ENCODE peak calls at places on chromosomes 4 and X, in six cellular contexts. U is tibial nerve; A is right cardiac atrium; E is aorta; R is CD4-positive, CD25-positive, alpha-beta regulatory T cell; L is endodermal cell. J is an unnamed sample. For H3K4me1 and H3K27me3, the result is how much of the 10 kb centered on the place peaks cover.

GRCh38 chrX:130118396-130118795 is 8.1 kb upstream of the ELF4 start:
- DNase-seq in U (no peak), A (no peak), E (no peak), R (no peak), L (no peak), J (no peak)

GRCh38 chr4:22552802-22553201 is 36.9 kb upstream of the ADGRA3 start:
- DNase-seq in U (no peak), A (no peak), E (no peak), R (no peak), L (no peak), J (no peak)

GRCh38 chrX:53045002-53045401 is 3.6 kb upstream of the GPR173 start:
- DNase-seq in U (no peak), A (no peak), E (no peak), R (no peak), L (no peak), J (no peak)

GRCh38 chr4:5753766-5754528 is 42.9 kb downstream of the EVC start:
- DNase-seq in U (no peak), A (no peak), E (peak), R (no peak), L (no peak), J (no peak)

GRCh38 chrX:149527705-149528104 is 13.1 kb upstream of the EOLA1 start:
- DNase-seq in U (no peak), A (no peak), E (no peak), R (peak), L (peak), J (peak)

GRCh38 chr4:165967486-165967885 is 94.4 kb downstream of the TLL1 start:
- DNase-seq in U (no peak), A (no peak), E (no peak), R (no peak), L (no peak), J (no peak)

GRCh38 chr4:6333301-6334202 is 63.9 kb downstream of the WFS1 start:
- DNase-seq in U (no peak), A (no peak), E (peak), R (no peak), L (peak), J (no peak)

GRCh38 chr4:151302432-151302831 is 23.0 kb downstream of the SH3D19 start:
- DNase-seq in U (no peak), A (no peak), E (no peak), R (no peak), L (no peak), J (no peak)

GRCh38 chrX:18286322-18286831 is 65.7 kb upstream of the BEND2 start:
- DNase-seq in U (no peak), A (no peak), E (no peak), R (no peak), L (no peak), J (no peak)

GRCh38 chrX:128754130-128754529 is 701.9 kb upstream of the ACTRT1 start:
- DNase-seq in U (no peak), A (no peak), E (no peak), R (no peak), L (no peak), J (no peak)

GRCh38 chr4:42641155-42641554 is 15.8 kb downstream of the ATP8A1 start:
- DNase-seq in U (no peak), A (no peak), E (no peak), R (no peak), L (no peak), J (no peak)
- H3K4me1 ChIP-seq in U (under half), A (under half), E (under half), R (under half), L (under half), J (half or more)

DNA sequence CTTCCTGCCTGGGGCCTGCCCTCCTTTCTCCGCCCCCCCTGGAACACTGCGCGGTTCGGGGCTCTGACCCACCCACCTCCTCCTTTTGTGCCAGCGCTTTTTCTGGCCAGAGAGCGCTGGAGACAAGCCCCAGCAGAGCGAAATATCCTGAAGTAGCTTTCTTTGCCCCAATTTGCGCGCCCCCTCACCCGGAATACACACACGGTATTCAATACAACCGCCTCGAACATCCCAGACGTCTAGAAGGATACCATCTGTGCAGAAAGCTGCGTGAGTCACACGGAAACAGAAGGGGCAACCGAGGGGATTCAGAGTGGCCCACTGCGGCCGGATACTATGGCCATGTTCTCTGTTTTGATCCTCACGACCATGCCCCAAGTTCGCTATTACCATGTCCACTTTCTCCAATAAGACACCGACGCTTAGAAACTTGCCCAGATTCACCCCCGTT is 290 bp upstream of the SRPX start:
- DNase-seq in U (no peak), A (peak), E (no peak), R (no peak), L (no peak), J (no peak)
- H3K27me3 ChIP-seq in U (under half), A (under half), E (under half), R (under half), L (under half), J (under half)

GRCh38 chrX:40003982-40004535 is 93.7 kb downstream of the BCOR start:
- DNase-seq in U (no peak), A (no peak), E (no peak), R (no peak), L (peak), J (no peak)
- H3K4me3 ChIP-seq in U (no peak), A (no peak), E (no peak), R (no peak), L (peak), J (no peak)

DNA sequence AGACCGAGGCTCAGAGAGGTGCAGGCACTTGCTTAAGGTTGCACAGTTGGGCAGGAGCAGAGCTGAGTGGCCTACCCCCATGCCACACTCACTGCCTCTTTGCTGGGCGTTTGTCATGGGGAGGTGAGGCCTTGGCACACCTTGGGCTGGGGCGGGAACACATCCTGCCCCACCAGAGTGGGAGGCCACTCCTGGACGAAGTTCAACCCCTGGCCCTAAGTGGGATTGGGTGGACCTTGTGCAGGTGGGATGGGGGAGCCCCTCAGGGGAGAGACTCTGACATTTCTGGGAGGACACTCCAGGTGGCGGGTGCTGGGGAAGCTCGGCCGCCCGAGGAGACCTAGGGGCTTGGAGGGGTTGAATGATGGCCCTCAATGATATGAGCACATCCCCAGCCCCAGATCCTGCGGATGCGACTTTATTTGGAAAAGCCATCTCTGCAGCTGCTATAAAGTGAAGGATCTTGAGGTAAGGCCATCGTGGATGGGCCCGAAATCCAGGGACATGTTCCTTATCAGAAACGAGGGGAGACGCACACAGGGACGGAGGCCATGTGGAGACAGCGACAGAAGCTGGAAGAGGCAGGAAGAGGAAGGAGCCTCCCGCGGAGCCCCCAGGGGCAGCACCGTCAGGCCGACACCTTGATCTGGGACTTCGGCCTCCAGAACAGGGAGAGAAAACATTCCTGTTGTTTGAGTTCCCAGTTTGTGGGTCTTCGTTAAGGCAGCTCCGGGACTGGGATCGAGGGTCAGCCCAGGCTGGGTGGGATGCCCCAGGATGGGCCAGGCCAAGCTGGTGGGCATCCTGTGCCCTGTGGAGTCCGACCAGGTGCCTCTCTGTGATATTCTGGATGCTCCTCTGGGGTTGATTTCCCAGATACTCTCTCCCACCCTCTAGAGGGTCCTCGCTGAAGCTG is 111.6 kb upstream of the LRPAP1 start:
- DNase-seq in U (no peak), A (no peak), E (no peak), R (no peak), L (no peak), J (no peak)
- H3K4me1 ChIP-seq in U (under half), A (under half), E (under half), R (under half), L (under half), J (under half)

GRCh38 chrX:136666088-136666487 is 18.1 kb downstream of the CD40LG start:
- DNase-seq in U (no peak), A (no peak), E (no peak), R (no peak), L (no peak), J (no peak)
- H3K27me3 ChIP-seq in U (under half), A (under half), E (under half), R (under half), L (under half), J (under half)

GRCh38 chr4:39078829-39079228 is 16.8 kb downstream of the KLHL5 start:
- DNase-seq in U (no peak), A (no peak), E (no peak), R (no peak), L (no peak), J (no peak)

GRCh38 chr4:39085891-39086290 is 23.9 kb downstream of the KLHL5 start:
- DNase-seq in U (no peak), A (no peak), E (no peak), R (no peak), L (no peak), J (no peak)

GRCh38 chr4:39083164-39083563 is 21.1 kb downstream of the KLHL5 start:
- DNase-seq in U (no peak), A (no peak), E (no peak), R (no peak), L (no peak), J (no peak)
- H3K4me3 ChIP-seq in U (no peak), A (no peak), E (no peak), R (no peak), L (no peak), J (no peak)

DNA sequence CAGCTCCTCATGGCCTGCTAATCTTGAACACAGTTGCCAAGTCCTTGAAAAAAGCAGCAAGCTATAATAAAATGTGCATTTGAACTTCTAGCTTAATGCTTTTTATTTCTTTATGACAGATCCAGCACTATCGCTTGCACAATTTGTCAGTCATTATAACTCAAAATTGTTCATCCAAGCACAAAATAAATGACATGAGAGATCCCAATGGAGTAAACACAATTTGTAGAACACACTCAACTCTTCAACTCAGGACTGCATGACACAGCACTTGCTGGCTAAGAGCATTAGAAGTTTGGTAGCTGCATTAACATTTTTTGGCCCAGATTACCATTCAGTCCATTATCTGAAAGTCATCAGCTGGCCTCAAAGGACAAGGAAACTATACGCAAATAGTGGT is 530.1 kb downstream of the INPP4B start:
- DNase-seq in U (no peak), A (no peak), E (no peak), R (no peak), L (no peak), J (no peak)
- H3K4me1 ChIP-seq in U (under half), A (under half), E (under half), R (under half), L (under half), J (under half)

DNA sequence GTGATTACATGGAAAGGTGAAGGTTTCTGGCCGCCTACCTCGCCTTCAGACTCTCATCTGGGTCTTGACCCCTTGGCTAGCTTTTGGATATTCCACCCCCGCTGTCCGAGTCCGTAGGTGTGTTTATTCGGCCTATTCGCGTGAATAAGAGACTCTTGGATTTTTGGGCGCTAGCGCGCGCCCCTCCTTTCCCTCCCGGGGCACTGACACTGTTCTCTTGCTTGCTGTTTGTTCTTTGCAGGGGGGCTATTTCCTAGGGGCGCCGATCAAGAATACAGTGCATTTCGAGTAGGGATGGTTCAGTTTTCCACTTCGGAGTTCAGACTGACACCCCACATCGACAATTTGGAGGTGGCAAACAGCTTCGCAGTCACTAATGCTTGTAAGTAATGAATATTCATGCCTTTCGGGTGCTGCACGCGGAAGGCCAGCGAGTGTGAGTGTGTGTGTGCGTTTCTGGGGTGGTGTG is 932 bp downstream of the GRIA2 start:
- DNase-seq in U (no peak), A (no peak), E (no peak), R (no peak), L (no peak), J (no peak)
- H3K27me3 ChIP-seq in U (under half), A (under half), E (under half), R (under half), L (half or more), J (under half)

GRCh38 chrX:16786139-16786790 is at the start of gene TXLNG:
- DNase-seq in U (peak), A (peak), E (peak), R (peak), L (peak), J (peak)

GRCh38 chrX:16785247-16786138 is 773 bp upstream of the TXLNG start:
- DNase-seq in U (no peak), A (peak), E (peak), R (no peak), L (no peak), J (no peak)

GRCh38 chrX:16786791-16787735 is 797 bp downstream of the TXLNG start:
- DNase-seq in U (no peak), A (peak), E (peak), R (peak), L (peak), J (peak)

GRCh38 chrX:16783452-16783851 is 2.8 kb upstream of the TXLNG start:
- DNase-seq in U (no peak), A (no peak), E (no peak), R (no peak), L (no peak), J (no peak)

DNA sequence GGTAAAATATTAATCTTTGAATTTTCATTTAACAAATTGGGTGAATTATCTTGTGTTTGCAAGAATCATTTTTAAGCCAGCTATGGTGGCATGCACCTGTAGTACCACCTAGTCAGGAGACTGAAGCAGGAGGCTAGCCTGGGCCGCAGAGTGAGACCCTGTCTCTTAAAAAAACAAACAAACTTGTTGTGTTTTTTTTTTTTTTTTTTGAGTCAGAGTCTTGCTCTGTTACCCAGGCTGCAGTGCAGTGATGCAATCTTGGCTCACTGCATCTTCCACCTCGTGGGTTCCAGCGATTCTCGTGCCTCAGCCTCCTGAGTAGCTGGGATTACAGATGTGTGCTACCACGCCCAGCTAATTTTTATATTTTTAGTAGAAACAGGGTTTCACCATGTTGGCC is 2.2 kb downstream of the TXLNG start:
- DNase-seq in U (no peak), A (peak), E (no peak), R (no peak), L (peak), J (no peak)
- H3K4me3 ChIP-seq in U (no peak), A (no peak), E (no peak), R (peak), L (no peak), J (no peak)